ENCODE peak calls at places on chromosomes 7 and 10, in nine cellular contexts. L is progenitor cell of endocrine pancreas, Z is gastrocnemius medialis, B is transverse colon, M is suprapubic skin, K is chondrocyte, U is A549, H is IMR-90, S is mammary epithelial cell. C is an unnamed sample.

GRCh38 chr10:68566955-68567354 is 6.8 kb downstream of the TET1 start:
- DNase-seq in B (no peak), U (no peak), K (no peak), Z (no peak), S (no peak), L (no peak), H (no peak), M (no peak), C (no peak)

GRCh38 chr10:13189946-13190345 is 28.6 kb downstream of the MCM10 start:
- DNase-seq in K (no peak), B (no peak), H (peak; percentile 48), L (no peak), Z (no peak), U (no peak), M (no peak), S (no peak), C (no peak)

GRCh38 chr10:69361303-69361614 is 55.5 kb downstream of the TACR2 start:
- DNase-seq in K (no peak), S (no peak), B (no peak), Z (peak; percentile 84), U (no peak), L (no peak), M (no peak), H (no peak), C (no peak)

GRCh38 chr7:79298145-79298760 is 155.2 kb downstream of the MAGI2 start:
- DNase-seq in L (no peak), S (peak; percentile 31), M (no peak), H (peak; percentile 79), U (peak; percentile 34), B (no peak), K (no peak), Z (no peak), C (no peak)

GRCh38 chr7:50333266-50333665 is 28.8 kb downstream of the IKZF1 start:
- DNase-seq in L (no peak), Z (no peak), K (no peak), B (no peak), U (no peak), S (no peak), M (no peak), H (no peak), C (no peak)

GRCh38 chr7:75971961-75972763 is 22.2 kb downstream of the TMEM120A start:
- DNase-seq in S (no peak), L (no peak), H (no peak), Z (peak; percentile 83), U (peak; percentile 66), B (no peak), M (peak; percentile 84), K (no peak), C (no peak)

GRCh38 chr7:129779602-129780256 is 168.2 kb downstream of the NRF1 start:
- DNase-seq in S (peak; percentile 82), M (no peak), U (peak; percentile 92), L (peak; percentile 84), Z (no peak), H (no peak), B (peak; percentile 49), K (no peak), C (no peak)

GRCh38 chr7:30743371-30744074 is 8.4 kb upstream of the INMT start:
- DNase-seq in Z (no peak), K (no peak), H (peak; percentile 35), M (no peak), S (peak; percentile 25), U (no peak), L (no peak), B (no peak), C (no peak)

GRCh38 chr7:148909560-148909959 is 25.5 kb upstream of the EZH2 start:
- DNase-seq in M (no peak), K (no peak), B (no peak), S (no peak), H (no peak), Z (no peak), L (no peak), U (no peak), C (no peak)

GRCh38 chr7:15906436-15906835 is 220.0 kb upstream of the MEOX2 start:
- DNase-seq in S (no peak), B (no peak), H (no peak), M (no peak), L (no peak), U (no peak), Z (no peak), K (no peak), C (no peak)

GRCh38 chr10:32077896-32078295 is 21.7 kb upstream of the KIF5B start:
- DNase-seq in U (no peak), H (peak; percentile 72), K (no peak), L (no peak), S (peak; percentile 66), M (peak; percentile 71), Z (no peak), B (no peak), C (no peak)

GRCh38 chr10:3180361-3180760 is 7.8 kb upstream of the PITRM1 start:
- DNase-seq in L (no peak), S (no peak), M (no peak), B (no peak), U (no peak), H (no peak), Z (no peak), K (no peak), C (no peak)

GRCh38 chr7:15921576-15921975 is 235.1 kb upstream of the MEOX2 start:
- DNase-seq in H (peak; percentile 54), U (no peak), B (no peak), M (no peak), L (no peak), K (no peak), Z (no peak), S (peak; percentile 13), C (no peak)

GRCh38 chr10:15253951-15254807 is 85.7 kb upstream of the NMT2 start:
- DNase-seq in L (no peak), H (no peak), U (no peak), K (no peak), S (no peak), B (no peak), M (no peak), Z (no peak), C (no peak)

GRCh38 chr10:33974976-33975478 is 640.6 kb upstream of the NRP1 start:
- DNase-seq in L (no peak), S (no peak), M (no peak), Z (no peak), K (no peak), B (no peak), U (no peak), H (no peak), C (no peak)

GRCh38 chr7:149020483-149020882 is 7.8 kb downstream of the PDIA4 start:
- DNase-seq in Z (no peak), S (no peak), L (no peak), U (no peak), K (no peak), H (no peak), B (no peak), M (no peak), C (no peak)

GRCh38 chr10:92419740-92420553 is 129.0 kb downstream of the MARCHF5 start:
- DNase-seq in B (peak; percentile 37), H (peak; percentile 31), Z (no peak), L (no peak), S (no peak), U (no peak), M (no peak), K (no peak), C (no peak)
- TF ChIP-seq CTCF in B (peak; percentile 28), H (peak; percentile 29), Z (no peak), L (peak; percentile 43), S (no peak), U (no peak), M (no peak), K (peak; percentile 21), C (no peak)

GRCh38 chr10:25026463-25026862 is 10.1 kb downstream of the THNSL1 start:
- DNase-seq in M (no peak), H (peak; percentile 10), U (no peak), Z (no peak), B (no peak), S (no peak), K (no peak), L (no peak), C (no peak)
- TF ChIP-seq CTCF in M (no peak), H (no peak), U (peak; percentile 53), Z (no peak), B (peak; percentile 28), S (peak; percentile 41), K (peak; percentile 73), L (no peak), C (peak; percentile 50)

GRCh38 chr7:12434012-12434642 is 30.5 kb upstream of the VWDE start:
- DNase-seq in Z (no peak), L (no peak), M (no peak), U (no peak), B (no peak), H (no peak), S (no peak), K (no peak), C (no peak)
- TF ChIP-seq CTCF in Z (no peak), L (peak; percentile 52), M (no peak), U (peak; percentile 47), B (no peak), H (peak; percentile 50), S (peak; percentile 54), K (peak; percentile 81), C (peak; percentile 73)

GRCh38 chr7:150879345-150879744 is 27.0 kb downstream of the AOC1 start:
- DNase-seq in U (no peak), H (no peak), B (no peak), K (no peak), S (peak; percentile 11), M (no peak), Z (no peak), L (no peak), C (no peak)

GRCh38 chr7:150875791-150876190 is 23.5 kb downstream of the AOC1 start:
- DNase-seq in S (no peak), B (no peak), L (no peak), M (no peak), H (no peak), U (peak; percentile 35), K (no peak), Z (no peak), C (no peak)

GRCh38 chr7:150874401-150875198 is 22.3 kb downstream of the AOC1 start:
- DNase-seq in B (no peak), L (no peak), Z (no peak), M (no peak), K (no peak), S (no peak), H (no peak), U (no peak), C (no peak)

GRCh38 chr7:150877545-150877944 is 25.2 kb downstream of the AOC1 start:
- DNase-seq in S (no peak), L (no peak), H (no peak), M (no peak), Z (no peak), K (no peak), U (no peak), B (no peak), C (no peak)

DNA sequence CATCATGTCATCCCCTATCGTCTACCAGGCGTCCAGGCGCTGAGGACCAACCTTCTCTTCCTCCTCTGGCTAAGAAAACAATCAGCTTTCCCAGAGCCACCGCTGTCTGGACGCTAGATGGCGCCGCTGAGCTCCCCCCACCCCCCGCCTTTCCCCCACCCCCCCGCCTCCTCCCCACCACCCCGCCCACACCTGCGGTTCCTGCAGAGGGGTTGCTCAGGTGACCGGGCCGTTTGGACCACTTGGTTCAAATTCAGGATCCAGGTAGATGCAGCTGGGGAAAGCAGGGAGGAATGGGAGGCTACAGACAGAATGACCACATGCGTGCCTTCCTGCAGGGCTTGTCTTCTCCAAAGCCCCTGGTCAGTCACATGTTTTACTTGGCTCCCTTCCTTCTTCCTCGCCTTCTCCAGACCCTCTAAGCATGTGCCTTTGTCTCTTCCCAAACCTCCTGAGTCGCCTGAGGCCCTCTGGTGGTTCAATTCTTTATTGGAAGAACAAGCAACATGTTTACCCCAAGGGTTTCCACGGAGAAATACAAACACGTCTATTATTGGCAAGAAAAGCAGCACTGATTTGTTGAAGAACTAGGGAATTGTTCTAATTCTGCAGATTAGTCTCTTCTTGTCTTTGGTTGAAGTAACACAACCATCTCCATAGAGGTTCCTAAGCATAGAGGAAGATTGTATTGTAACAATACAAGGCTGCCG is 24.7 kb downstream of the AOC1 start:
- DNase-seq in M (peak; percentile 80), B (peak; percentile 66), K (no peak), S (peak; percentile 69), Z (no peak), U (peak; percentile 85), L (peak; percentile 42), H (peak; percentile 64), C (no peak)
- TF ChIP-seq CTCF in M (peak; percentile 50), B (peak; percentile 39), K (peak; percentile 63), S (peak; percentile 64), Z (no peak), U (peak; percentile 41), L (peak; percentile 72), H (peak; percentile 55), C (peak; percentile 75)

C was measured in type B pancreatic cell.